ENCODE peak calls at places on chromosome 11, in five cellular contexts. One of them, this sample, is unnamed.

GRCh38 chr11:108213784-108214183 is 8.7 kb downstream of the NPAT start:
- DNase-seq in activated B cell treated with CpG ODN at 0.5 μM for 24 hours: no peak
- DNase-seq in IMR-90: no peak
- DNase-seq in GM23338: no peak
- DNase-seq in BE2C: no peak
- DNase-seq in this sample: no peak

GRCh38 chr11:60848714-60849151 is 6.8 kb downstream of the CCDC86 start:
- DNase-seq in IMR-90: no peak
- DNase-seq in BE2C: no peak
- DNase-seq in activated B cell treated with CpG ODN at 0.5 μM for 24 hours: no peak
- DNase-seq in GM23338: no peak
- DNase-seq in this sample: no peak

GRCh38 chr11:124177344-124177743 is 5.8 kb upstream of the OR10D3 start:
- DNase-seq in activated B cell treated with CpG ODN at 0.5 μM for 24 hours: no peak
- DNase-seq in IMR-90: no peak
- DNase-seq in BE2C: no peak
- DNase-seq in GM23338: no peak
- DNase-seq in this sample: no peak

GRCh38 chr11:47060807-47061206 is 115.9 kb downstream of the ARFGAP2 start:
- DNase-seq in BE2C: no peak
- DNase-seq in GM23338: peak; percentile 34
- DNase-seq in activated B cell treated with CpG ODN at 0.5 μM for 24 hours: no peak
- DNase-seq in IMR-90: peak; percentile 48
- DNase-seq in this sample: no peak

GRCh38 chr11:15667127-15667725 is 552.5 kb downstream of the INSC start:
- DNase-seq in IMR-90: peak; percentile 70
- DNase-seq in BE2C: no peak
- DNase-seq in GM23338: no peak
- DNase-seq in activated B cell treated with CpG ODN at 0.5 μM for 24 hours: no peak
- DNase-seq in this sample: no peak

GRCh38 chr11:72380132-72380503 is 54.2 kb downstream of the CLPB start:
- DNase-seq in BE2C: no peak
- DNase-seq in IMR-90: peak; percentile 12
- DNase-seq in activated B cell treated with CpG ODN at 0.5 μM for 24 hours: no peak
- DNase-seq in GM23338: no peak
- DNase-seq in this sample: no peak

GRCh38 chr11:131683131-131683530 is 312.7 kb downstream of the NTM start:
- DNase-seq in IMR-90: no peak
- DNase-seq in GM23338: no peak
- DNase-seq in BE2C: no peak
- DNase-seq in activated B cell treated with CpG ODN at 0.5 μM for 24 hours: no peak
- DNase-seq in this sample: no peak

GRCh38 chr11:46254135-46254491 is 23.3 kb upstream of the CREB3L1 start:
- DNase-seq in activated B cell treated with CpG ODN at 0.5 μM for 24 hours: no peak
- DNase-seq in GM23338: no peak
- DNase-seq in IMR-90: no peak
- DNase-seq in BE2C: no peak
- DNase-seq in this sample: no peak

GRCh38 chr11:1706634-1707400 is 9.8 kb downstream of the KRTAP5-6 start:
- DNase-seq in IMR-90: no peak
- DNase-seq in GM23338: no peak
- DNase-seq in BE2C: peak; percentile 25
- DNase-seq in activated B cell treated with CpG ODN at 0.5 μM for 24 hours: no peak
- DNase-seq in this sample: no peak

GRCh38 chr11:62569611-62570010 is 4.1 kb downstream of the EEF1G start:
- DNase-seq in GM23338: no peak
- DNase-seq in BE2C: no peak
- DNase-seq in activated B cell treated with CpG ODN at 0.5 μM for 24 hours: no peak
- DNase-seq in IMR-90: no peak
- DNase-seq in this sample: no peak

GRCh38 chr11:27904358-27905055 is 203.4 kb downstream of the KIF18A start:
- DNase-seq in activated B cell treated with CpG ODN at 0.5 μM for 24 hours: no peak
- DNase-seq in IMR-90: peak; percentile 76
- DNase-seq in GM23338: no peak
- DNase-seq in BE2C: no peak
- DNase-seq in this sample: no peak

GRCh38 chr11:120226714-120227113 is 13.2 kb upstream of the POU2F3 start:
- DNase-seq in activated B cell treated with CpG ODN at 0.5 μM for 24 hours: no peak
- DNase-seq in BE2C: no peak
- DNase-seq in IMR-90: no peak
- DNase-seq in GM23338: no peak
- DNase-seq in this sample: no peak

GRCh38 chr11:19244621-19245020 is 3.9 kb upstream of the E2F8 start:
- DNase-seq in GM23338: no peak
- DNase-seq in IMR-90: no peak
- DNase-seq in BE2C: no peak
- DNase-seq in activated B cell treated with CpG ODN at 0.5 μM for 24 hours: no peak
- DNase-seq in this sample: no peak

GRCh38 chr11:15293975-15294374 is 179.3 kb downstream of the INSC start:
- DNase-seq in GM23338: no peak
- DNase-seq in BE2C: no peak
- DNase-seq in activated B cell treated with CpG ODN at 0.5 μM for 24 hours: no peak
- DNase-seq in IMR-90: no peak
- DNase-seq in this sample: no peak

GRCh38 chr11:78292109-78292803 is 103.5 kb downstream of the USP35 start:
- DNase-seq in BE2C: no peak
- DNase-seq in IMR-90: no peak
- DNase-seq in activated B cell treated with CpG ODN at 0.5 μM for 24 hours: no peak
- DNase-seq in GM23338: no peak
- DNase-seq in this sample: no peak

GRCh38 chr11:12625438-12626071 is 48.7 kb upstream of the TEAD1 start:
- DNase-seq in activated B cell treated with CpG ODN at 0.5 μM for 24 hours: no peak
- DNase-seq in IMR-90: peak; percentile 98
- DNase-seq in GM23338: no peak
- DNase-seq in BE2C: no peak
- DNase-seq in this sample: no peak

GRCh38 chr11:117657801-117658200 is 139.2 kb downstream of the DSCAML1 start:
- DNase-seq in IMR-90: no peak
- DNase-seq in BE2C: no peak
- DNase-seq in GM23338: no peak
- DNase-seq in activated B cell treated with CpG ODN at 0.5 μM for 24 hours: no peak
- DNase-seq in this sample: no peak

GRCh38 chr11:43327987-43328386 is 16.2 kb downstream of the API5 start:
- DNase-seq in activated B cell treated with CpG ODN at 0.5 μM for 24 hours: no peak
- DNase-seq in IMR-90: peak; percentile 99
- DNase-seq in BE2C: peak; percentile 20
- DNase-seq in GM23338: no peak
- DNase-seq in this sample: no peak

GRCh38 chr11:46290598-46291309 is 13.3 kb downstream of the CREB3L1 start:
- DNase-seq in BE2C: peak; percentile 67
- DNase-seq in GM23338: peak; percentile 98
- DNase-seq in IMR-90: peak; percentile 98
- DNase-seq in activated B cell treated with CpG ODN at 0.5 μM for 24 hours: no peak
- DNase-seq in this sample: peak; percentile 85

GRCh38 chr11:82038151-82038550 is 695.5 kb downstream of the FAM181B start:
- DNase-seq in GM23338: no peak
- DNase-seq in BE2C: no peak
- DNase-seq in IMR-90: no peak
- DNase-seq in activated B cell treated with CpG ODN at 0.5 μM for 24 hours: no peak
- DNase-seq in this sample: no peak

GRCh38 chr11:96200243-96200642 is 142.8 kb downstream of the MAML2 start:
- DNase-seq in IMR-90: peak; percentile 89
- DNase-seq in GM23338: no peak
- DNase-seq in BE2C: no peak
- DNase-seq in activated B cell treated with CpG ODN at 0.5 μM for 24 hours: no peak
- DNase-seq in this sample: no peak

GRCh38 chr11:7494086-7494775 is 8.9 kb downstream of the OLFML1 start:
- DNase-seq in BE2C: no peak
- DNase-seq in IMR-90: no peak
- DNase-seq in GM23338: no peak
- DNase-seq in activated B cell treated with CpG ODN at 0.5 μM for 24 hours: no peak
- DNase-seq in this sample: no peak

GRCh38 chr11:134170909-134171281 is 52.9 kb downstream of the NCAPD3 start:
- DNase-seq in activated B cell treated with CpG ODN at 0.5 μM for 24 hours: no peak
- DNase-seq in GM23338: no peak
- DNase-seq in IMR-90: peak; percentile 47
- DNase-seq in BE2C: no peak
- DNase-seq in this sample: no peak

GRCh38 chr11:133842053-133842452 is 3.3 kb downstream of the SPATA19 start:
- DNase-seq in BE2C: no peak
- DNase-seq in activated B cell treated with CpG ODN at 0.5 μM for 24 hours: no peak
- DNase-seq in IMR-90: no peak
- DNase-seq in GM23338: no peak
- DNase-seq in this sample: no peak

GRCh38 chr11:64181506-64182411 is 4.2 kb upstream of the STIP1 start:
- DNase-seq in BE2C: peak; percentile 87
- DNase-seq in GM23338: peak; percentile 83
- DNase-seq in IMR-90: peak; percentile 93
- DNase-seq in activated B cell treated with CpG ODN at 0.5 μM for 24 hours: no peak
- DNase-seq in this sample: peak; percentile 72

GRCh38 chr11:100188137-100188783 is 498.8 kb upstream of the ARHGAP42 start:
- DNase-seq in BE2C: no peak
- DNase-seq in IMR-90: no peak
- DNase-seq in GM23338: peak; percentile 40
- DNase-seq in activated B cell treated with CpG ODN at 0.5 μM for 24 hours: no peak
- DNase-seq in this sample: no peak

GRCh38 chr11:92745186-92745585 is 224.3 kb upstream of the MTNR1B start:
- DNase-seq in BE2C: no peak
- DNase-seq in activated B cell treated with CpG ODN at 0.5 μM for 24 hours: no peak
- DNase-seq in IMR-90: no peak
- DNase-seq in GM23338: no peak
- DNase-seq in this sample: no peak

GRCh38 chr11:105701098-105701497 is 91.2 kb downstream of the GRIA4 start:
- DNase-seq in BE2C: no peak
- DNase-seq in activated B cell treated with CpG ODN at 0.5 μM for 24 hours: no peak
- DNase-seq in IMR-90: no peak
- DNase-seq in GM23338: no peak
- DNase-seq in this sample: no peak

GRCh38 chr11:96426356-96427103 is 36.7 kb downstream of the JRKL start:
- DNase-seq in IMR-90: peak; percentile 61
- DNase-seq in activated B cell treated with CpG ODN at 0.5 μM for 24 hours: no peak
- DNase-seq in GM23338: peak; percentile 71
- DNase-seq in BE2C: no peak
- DNase-seq in this sample: peak; percentile 19

GRCh38 chr11:27085605-27086004 is 45.0 kb downstream of the BBOX1 start:
- DNase-seq in BE2C: no peak
- DNase-seq in activated B cell treated with CpG ODN at 0.5 μM for 24 hours: no peak
- DNase-seq in IMR-90: no peak
- DNase-seq in GM23338: no peak
- DNase-seq in this sample: no peak

GRCh38 chr11:64563966-64564365 is 27.1 kb upstream of the SLC22A12 start:
- DNase-seq in activated B cell treated with CpG ODN at 0.5 μM for 24 hours: no peak
- DNase-seq in IMR-90: no peak
- DNase-seq in GM23338: no peak
- DNase-seq in BE2C: no peak
- DNase-seq in this sample: no peak

GRCh38 chr11:101438126-101438525 is 145.7 kb downstream of the TRPC6 start:
- DNase-seq in IMR-90: no peak
- DNase-seq in GM23338: no peak
- DNase-seq in BE2C: no peak
- DNase-seq in activated B cell treated with CpG ODN at 0.5 μM for 24 hours: no peak
- DNase-seq in this sample: no peak

GRCh38 chr11:101442171-101442570 is 141.6 kb downstream of the TRPC6 start:
- DNase-seq in GM23338: no peak
- DNase-seq in IMR-90: peak; percentile 81
- DNase-seq in activated B cell treated with CpG ODN at 0.5 μM for 24 hours: no peak
- DNase-seq in BE2C: no peak
- DNase-seq in this sample: no peak

GRCh38 chr11:101436511-101437142 is 147.2 kb downstream of the TRPC6 start:
- DNase-seq in activated B cell treated with CpG ODN at 0.5 μM for 24 hours: no peak
- DNase-seq in BE2C: peak; percentile 42
- DNase-seq in IMR-90: peak; percentile 49
- DNase-seq in GM23338: peak; percentile 91
- DNase-seq in this sample: peak; percentile 68

GRCh38 chr11:101441747-101442146 is 142.1 kb downstream of the TRPC6 start:
- DNase-seq in BE2C: no peak
- DNase-seq in activated B cell treated with CpG ODN at 0.5 μM for 24 hours: no peak
- DNase-seq in IMR-90: no peak
- DNase-seq in GM23338: no peak
- DNase-seq in this sample: no peak

DNA sequence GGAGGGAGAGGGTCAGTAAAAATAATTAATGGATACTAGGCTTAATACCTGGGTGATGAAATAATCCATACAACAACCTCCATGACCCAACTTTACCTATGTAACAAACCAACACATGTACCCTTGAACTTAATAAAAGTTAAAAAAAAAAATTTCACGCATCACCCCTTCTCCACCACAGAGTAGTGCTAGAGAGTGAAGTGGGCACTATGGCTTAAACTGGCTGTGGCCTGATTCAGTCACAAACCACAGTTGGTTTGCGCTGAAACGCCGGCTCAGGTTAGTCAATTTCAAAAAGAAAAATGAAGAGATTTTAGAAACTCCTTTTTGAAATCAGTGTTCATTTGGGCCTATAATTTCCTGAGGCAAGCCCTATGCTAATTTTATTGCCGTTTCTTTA is 144.3 kb downstream of the TRPC6 start:
- DNase-seq in BE2C: no peak
- DNase-seq in activated B cell treated with CpG ODN at 0.5 μM for 24 hours: no peak
- DNase-seq in GM23338: peak; percentile 56
- DNase-seq in IMR-90: no peak
- DNase-seq in this sample: no peak
- TF ChIP-seq CTCF in BE2C: no peak
- TF ChIP-seq CTCF in activated B cell treated with CpG ODN at 0.5 μM for 24 hours: no peak
- TF ChIP-seq CTCF in GM23338: peak; percentile 59
- TF ChIP-seq CTCF in IMR-90: peak; percentile 2
- TF ChIP-seq CTCF in this sample: no peak

GRCh38 chr11:68011046-68011943 is 1.2 kb downstream of the ALDH3B1 start:
- DNase-seq in GM23338: no peak
- DNase-seq in IMR-90: no peak
- DNase-seq in BE2C: no peak
- DNase-seq in activated B cell treated with CpG ODN at 0.5 μM for 24 hours: no peak
- DNase-seq in this sample: no peak

GRCh38 chr11:68010058-68011041 is at the start of gene ALDH3B1:
- DNase-seq in activated B cell treated with CpG ODN at 0.5 μM for 24 hours: peak; percentile 54
- DNase-seq in GM23338: peak; percentile 56
- DNase-seq in IMR-90: peak; percentile 70
- DNase-seq in BE2C: peak; percentile 88
- DNase-seq in this sample: peak; percentile 48

GRCh38 chr11:68007498-68008380 is 2.4 kb upstream of the ALDH3B1 start:
- DNase-seq in GM23338: no peak
- DNase-seq in BE2C: peak; percentile 11
- DNase-seq in activated B cell treated with CpG ODN at 0.5 μM for 24 hours: no peak
- DNase-seq in IMR-90: no peak
- DNase-seq in this sample: no peak

GRCh38 chr11:68008381-68009337 is 1.5 kb upstream of the ALDH3B1 start:
- DNase-seq in BE2C: peak; percentile 57
- DNase-seq in activated B cell treated with CpG ODN at 0.5 μM for 24 hours: no peak
- DNase-seq in IMR-90: no peak
- DNase-seq in GM23338: no peak
- DNase-seq in this sample: no peak

GRCh38 chr11:68009391-68010000 is 631 bp upstream of the ALDH3B1 start:
- DNase-seq in IMR-90: peak; percentile 53
- DNase-seq in activated B cell treated with CpG ODN at 0.5 μM for 24 hours: no peak
- DNase-seq in BE2C: peak; percentile 22
- DNase-seq in GM23338: peak; percentile 35
- DNase-seq in this sample: no peak
- TF ChIP-seq CTCF in IMR-90: peak; percentile 42
- TF ChIP-seq CTCF in activated B cell treated with CpG ODN at 0.5 μM for 24 hours: no peak
- TF ChIP-seq CTCF in BE2C: peak; percentile 25
- TF ChIP-seq CTCF in GM23338: peak; percentile 23
- TF ChIP-seq CTCF in this sample: no peak

GRCh38 chr11:2903672-2904011 is 18.1 kb upstream of the CDKN1C start:
- DNase-seq in GM23338: no peak
- DNase-seq in BE2C: no peak
- DNase-seq in activated B cell treated with CpG ODN at 0.5 μM for 24 hours: no peak
- DNase-seq in IMR-90: no peak
- DNase-seq in this sample: no peak
- TF ChIP-seq CTCF in GM23338: no peak
- TF ChIP-seq CTCF in BE2C: no peak
- TF ChIP-seq CTCF in activated B cell treated with CpG ODN at 0.5 μM for 24 hours: no peak
- TF ChIP-seq CTCF in IMR-90: no peak
- TF ChIP-seq CTCF in this sample: no peak

GRCh38 chr11:75402002-75402773 is 2.9 kb downstream of the RPS3 start:
- DNase-seq in BE2C: no peak
- DNase-seq in GM23338: no peak
- DNase-seq in activated B cell treated with CpG ODN at 0.5 μM for 24 hours: no peak
- DNase-seq in IMR-90: no peak
- DNase-seq in this sample: no peak
- TF ChIP-seq CTCF in BE2C: peak; percentile 17
- TF ChIP-seq CTCF in GM23338: no peak
- TF ChIP-seq CTCF in activated B cell treated with CpG ODN at 0.5 μM for 24 hours: no peak
- TF ChIP-seq CTCF in IMR-90: no peak
- TF ChIP-seq CTCF in this sample: no peak